ENCODE peak calls at places on chromosomes 16 and 17, in eight cellular contexts. One of them, this sample, is unnamed.

GRCh38 chr16:11706180-11706742 is 36.4 kb downstream of the TXNDC11 start:
- DNase-seq in OCI-LY7: peak; percentile 45
- DNase-seq in cardiac fibroblast: no peak
- DNase-seq in fibroblast of lung: peak; percentile 27
- DNase-seq in AG10803: no peak
- DNase-seq in epithelial cell of proximal tubule: no peak
- DNase-seq in Peyer's patch: no peak
- DNase-seq in heart left ventricle: peak; percentile 17
- DNase-seq in this sample: peak; percentile 49

GRCh38 chr16:35747658-35748455 is 2288.4 kb downstream of the TP53TG3F start:
- DNase-seq in epithelial cell of proximal tubule: no peak
- DNase-seq in Peyer's patch: no peak
- DNase-seq in OCI-LY7: no peak
- DNase-seq in AG10803: no peak
- DNase-seq in fibroblast of lung: no peak
- DNase-seq in heart left ventricle: no peak
- DNase-seq in cardiac fibroblast: no peak
- DNase-seq in this sample: no peak

GRCh38 chr17:19440421-19440820 is 29.4 kb downstream of the RNF112 start:
- DNase-seq in heart left ventricle: no peak
- DNase-seq in OCI-LY7: peak; percentile 46
- DNase-seq in Peyer's patch: no peak
- DNase-seq in cardiac fibroblast: no peak
- DNase-seq in AG10803: no peak
- DNase-seq in fibroblast of lung: no peak
- DNase-seq in epithelial cell of proximal tubule: no peak
- DNase-seq in this sample: no peak

GRCh38 chr16:85441189-85441889 is 171.8 kb upstream of the GSE1 start:
- DNase-seq in Peyer's patch: no peak
- DNase-seq in AG10803: no peak
- DNase-seq in heart left ventricle: no peak
- DNase-seq in OCI-LY7: peak; percentile 61
- DNase-seq in fibroblast of lung: no peak
- DNase-seq in epithelial cell of proximal tubule: no peak
- DNase-seq in cardiac fibroblast: no peak
- DNase-seq in this sample: no peak

GRCh38 chr16:78195868-78196267 is 96.4 kb downstream of the WWOX start:
- DNase-seq in fibroblast of lung: no peak
- DNase-seq in cardiac fibroblast: no peak
- DNase-seq in AG10803: no peak
- DNase-seq in Peyer's patch: no peak
- DNase-seq in OCI-LY7: peak; percentile 10
- DNase-seq in heart left ventricle: no peak
- DNase-seq in epithelial cell of proximal tubule: no peak
- DNase-seq in this sample: no peak

GRCh38 chr16:19118938-19119431 is 5.2 kb downstream of the ITPRIPL2 start:
- DNase-seq in Peyer's patch: no peak
- DNase-seq in epithelial cell of proximal tubule: peak; percentile 65
- DNase-seq in AG10803: peak; percentile 89
- DNase-seq in OCI-LY7: no peak
- DNase-seq in heart left ventricle: peak; percentile 67
- DNase-seq in fibroblast of lung: peak; percentile 93
- DNase-seq in cardiac fibroblast: peak; percentile 96
- DNase-seq in this sample: peak; percentile 97

GRCh38 chr17:58344047-58344790 is 7.8 kb downstream of the SUPT4H1 start:
- DNase-seq in fibroblast of lung: no peak
- DNase-seq in OCI-LY7: peak; percentile 95
- DNase-seq in heart left ventricle: no peak
- DNase-seq in cardiac fibroblast: no peak
- DNase-seq in epithelial cell of proximal tubule: no peak
- DNase-seq in Peyer's patch: peak; percentile 47
- DNase-seq in AG10803: no peak
- DNase-seq in this sample: peak; percentile 48

GRCh38 chr16:25633549-25633948 is 58.2 kb upstream of the HS3ST4 start:
- DNase-seq in epithelial cell of proximal tubule: peak; percentile 43
- DNase-seq in AG10803: no peak
- DNase-seq in OCI-LY7: no peak
- DNase-seq in cardiac fibroblast: peak; percentile 0
- DNase-seq in Peyer's patch: no peak
- DNase-seq in heart left ventricle: no peak
- DNase-seq in fibroblast of lung: no peak
- DNase-seq in this sample: no peak

DNA sequence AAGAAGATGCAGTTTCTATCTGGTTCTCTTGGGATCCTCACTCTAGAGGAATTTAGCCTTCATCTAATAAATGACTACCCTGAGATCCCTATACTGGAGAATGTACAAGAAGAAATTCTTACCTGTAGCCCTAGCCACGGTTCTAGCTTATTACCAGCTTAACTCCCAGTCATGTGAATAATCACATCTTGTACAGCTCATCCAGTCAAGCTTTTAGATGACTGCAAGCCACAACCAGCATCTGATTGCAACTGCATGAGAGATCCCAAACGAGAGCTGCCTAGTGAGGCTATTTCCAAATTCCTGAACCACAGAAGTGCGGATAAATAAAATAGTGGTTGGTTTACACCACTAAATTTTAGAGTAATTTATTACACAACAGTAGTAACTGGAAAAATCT is 196.0 kb upstream of the CPHXL start:
- DNase-seq in AG10803: no peak
- DNase-seq in heart left ventricle: no peak
- DNase-seq in cardiac fibroblast: no peak
- DNase-seq in fibroblast of lung: no peak
- DNase-seq in epithelial cell of proximal tubule: no peak
- DNase-seq in Peyer's patch: no peak
- DNase-seq in OCI-LY7: no peak
- DNase-seq in this sample: no peak
- H3K4me3 ChIP-seq in AG10803: no peak overlapping the region
- H3K4me3 ChIP-seq in heart left ventricle: no peak overlapping the region
- H3K4me3 ChIP-seq in cardiac fibroblast: no peak overlapping the region
- H3K4me3 ChIP-seq in fibroblast of lung: no peak overlapping the region
- H3K4me3 ChIP-seq in epithelial cell of proximal tubule: no peak overlapping the region
- H3K4me3 ChIP-seq in Peyer's patch: no peak overlapping the region
- H3K4me3 ChIP-seq in OCI-LY7: no peak overlapping the region
- H3K4me3 ChIP-seq in this sample: no peak overlapping the region

DNA sequence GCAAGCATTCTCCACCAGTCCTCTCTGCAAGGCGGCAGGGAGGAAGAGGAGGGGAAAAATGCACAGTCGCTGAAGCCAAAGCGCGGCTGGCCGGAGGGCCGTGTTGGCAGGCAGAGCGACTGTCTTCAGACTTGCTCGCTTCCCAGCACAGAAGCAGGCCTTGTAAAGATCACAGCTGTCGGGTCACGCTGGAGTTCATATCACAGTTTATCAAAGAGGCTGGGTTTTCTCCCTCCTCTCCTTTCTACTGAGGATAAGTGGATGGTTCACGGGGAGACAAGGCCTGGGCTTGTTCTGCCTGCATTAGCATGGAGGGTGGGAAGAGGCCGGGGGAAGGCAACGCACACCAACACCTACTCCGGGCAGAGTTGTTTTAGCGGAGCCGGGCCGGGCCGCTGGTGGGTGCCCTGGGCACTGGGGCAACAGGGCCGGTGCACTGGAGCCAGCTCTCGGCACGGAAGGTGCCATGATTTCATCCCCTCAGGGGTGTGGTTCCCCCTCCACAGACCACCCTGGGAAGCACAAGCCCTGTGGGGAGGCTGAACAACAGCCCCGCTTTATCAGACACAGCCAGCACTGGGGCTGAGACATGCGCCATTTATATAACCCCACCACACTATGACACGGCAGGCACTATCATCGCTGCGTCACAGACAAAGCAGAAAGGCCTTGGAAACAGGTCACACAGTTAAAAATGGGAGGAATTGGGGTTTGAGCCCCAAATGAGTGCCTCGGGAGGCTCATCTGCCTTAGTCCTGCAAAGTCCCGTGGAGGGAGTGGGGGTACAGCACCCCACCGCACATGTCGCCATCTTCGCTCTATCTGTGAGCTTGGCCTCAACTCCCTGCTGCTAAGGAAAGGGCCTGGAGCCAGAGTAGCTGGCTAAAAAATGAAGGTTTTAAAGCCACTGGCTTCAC is 40.3 kb upstream of the MTSS2 start:
- DNase-seq in fibroblast of lung: peak; percentile 79
- DNase-seq in cardiac fibroblast: no peak
- DNase-seq in AG10803: no peak
- DNase-seq in heart left ventricle: peak; percentile 69
- DNase-seq in epithelial cell of proximal tubule: no peak
- DNase-seq in OCI-LY7: no peak
- DNase-seq in Peyer's patch: no peak
- DNase-seq in this sample: no peak
- TF ChIP-seq CTCF in fibroblast of lung: no peak
- TF ChIP-seq CTCF in cardiac fibroblast: no peak
- TF ChIP-seq CTCF in AG10803: no peak
- TF ChIP-seq CTCF in heart left ventricle: no peak
- TF ChIP-seq CTCF in epithelial cell of proximal tubule: no peak
- TF ChIP-seq CTCF in OCI-LY7: no peak
- TF ChIP-seq CTCF in Peyer's patch: no peak
- TF ChIP-seq CTCF in this sample: no peak

GRCh38 chr16:89765292-89765810 is 44.0 kb downstream of the ZNF276 start:
- DNase-seq in cardiac fibroblast: no peak
- DNase-seq in heart left ventricle: no peak
- DNase-seq in OCI-LY7: no peak
- DNase-seq in AG10803: no peak
- DNase-seq in fibroblast of lung: no peak
- DNase-seq in epithelial cell of proximal tubule: no peak
- DNase-seq in Peyer's patch: peak; percentile 57
- DNase-seq in this sample: no peak
- H3K4me3 ChIP-seq in cardiac fibroblast: no peak overlapping the region
- H3K4me3 ChIP-seq in heart left ventricle: no peak overlapping the region
- H3K4me3 ChIP-seq in OCI-LY7: peak overlapping the region; percentile 22
- H3K4me3 ChIP-seq in AG10803: no peak overlapping the region
- H3K4me3 ChIP-seq in fibroblast of lung: no peak overlapping the region
- H3K4me3 ChIP-seq in epithelial cell of proximal tubule: no peak overlapping the region
- H3K4me3 ChIP-seq in Peyer's patch: peak overlapping the region; percentile 41
- H3K4me3 ChIP-seq in this sample: no peak overlapping the region

DNA sequence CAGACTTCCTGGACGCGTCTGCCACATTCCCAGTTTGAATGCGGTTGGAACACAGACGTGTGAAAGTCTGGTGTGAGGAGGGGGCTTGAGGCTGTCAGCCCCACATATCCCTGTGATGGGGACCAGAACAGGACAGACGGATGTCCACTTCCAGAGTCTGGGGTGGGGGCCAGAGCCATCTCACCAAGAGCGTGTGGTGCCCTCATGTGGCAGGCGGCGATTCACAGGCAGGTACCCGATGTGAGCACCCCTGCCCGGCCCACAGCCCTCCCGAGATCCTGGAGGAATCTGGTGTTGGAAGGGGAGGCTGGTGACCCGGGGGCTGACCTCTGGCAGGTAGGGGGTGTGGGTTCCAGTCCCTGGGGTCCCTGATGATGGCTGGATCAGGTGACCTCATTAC is 51.5 kb downstream of the ENGASE start:
- DNase-seq in Peyer's patch: peak; percentile 62
- DNase-seq in fibroblast of lung: no peak
- DNase-seq in epithelial cell of proximal tubule: no peak
- DNase-seq in heart left ventricle: no peak
- DNase-seq in cardiac fibroblast: no peak
- DNase-seq in AG10803: no peak
- DNase-seq in OCI-LY7: peak; percentile 11
- DNase-seq in this sample: peak; percentile 5
- TF ChIP-seq CTCF in Peyer's patch: no peak
- TF ChIP-seq CTCF in fibroblast of lung: no peak
- TF ChIP-seq CTCF in epithelial cell of proximal tubule: no peak
- TF ChIP-seq CTCF in heart left ventricle: no peak
- TF ChIP-seq CTCF in cardiac fibroblast: peak; percentile 11
- TF ChIP-seq CTCF in AG10803: peak; percentile 10
- TF ChIP-seq CTCF in OCI-LY7: peak; percentile 48
- TF ChIP-seq CTCF in this sample: peak; percentile 31

DNA sequence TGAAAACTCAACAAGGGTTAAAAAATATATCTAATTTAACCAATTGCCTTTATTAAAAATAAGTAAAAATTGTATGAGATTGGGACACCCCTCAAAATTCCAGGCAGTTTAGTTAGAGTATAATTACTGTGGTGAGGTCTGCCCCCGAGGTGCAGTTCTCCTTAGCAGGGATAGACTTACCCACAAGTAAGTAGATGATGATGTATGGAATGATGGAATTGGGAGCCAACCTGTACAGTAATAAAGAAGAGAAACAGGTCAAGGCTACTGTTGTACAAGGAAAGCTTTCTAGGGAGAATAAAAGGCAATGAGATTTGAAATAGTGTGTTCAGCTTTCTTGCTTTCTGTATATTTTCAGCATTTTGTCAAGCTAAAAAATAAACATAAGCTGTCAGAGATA is 1.8 kb downstream of the LDAF1 start:
- DNase-seq in cardiac fibroblast: no peak
- DNase-seq in OCI-LY7: no peak
- DNase-seq in fibroblast of lung: no peak
- DNase-seq in heart left ventricle: no peak
- DNase-seq in AG10803: no peak
- DNase-seq in epithelial cell of proximal tubule: no peak
- DNase-seq in Peyer's patch: no peak
- DNase-seq in this sample: no peak
- H3K4me3 ChIP-seq in cardiac fibroblast: no peak overlapping the region
- H3K4me3 ChIP-seq in OCI-LY7: peak overlapping the region; percentile 80
- H3K4me3 ChIP-seq in fibroblast of lung: no peak overlapping the region
- H3K4me3 ChIP-seq in heart left ventricle: no peak overlapping the region
- H3K4me3 ChIP-seq in AG10803: no peak overlapping the region
- H3K4me3 ChIP-seq in epithelial cell of proximal tubule: no peak overlapping the region
- H3K4me3 ChIP-seq in Peyer's patch: no peak overlapping the region
- H3K4me3 ChIP-seq in this sample: no peak overlapping the region

GRCh38 chr16:66109677-66110076 is 256.8 kb upstream of the CDH5 start:
- DNase-seq in AG10803: no peak
- DNase-seq in heart left ventricle: no peak
- DNase-seq in cardiac fibroblast: no peak
- DNase-seq in OCI-LY7: no peak
- DNase-seq in Peyer's patch: no peak
- DNase-seq in epithelial cell of proximal tubule: no peak
- DNase-seq in fibroblast of lung: no peak
- DNase-seq in this sample: no peak

GRCh38 chr16:66103245-66103644 is 263.2 kb upstream of the CDH5 start:
- DNase-seq in cardiac fibroblast: peak; percentile 13
- DNase-seq in fibroblast of lung: peak; percentile 14
- DNase-seq in Peyer's patch: no peak
- DNase-seq in epithelial cell of proximal tubule: no peak
- DNase-seq in heart left ventricle: no peak
- DNase-seq in AG10803: peak; percentile 52
- DNase-seq in OCI-LY7: no peak
- DNase-seq in this sample: peak; percentile 42

GRCh38 chr16:66107661-66108060 is 258.8 kb upstream of the CDH5 start:
- DNase-seq in AG10803: peak; percentile 90
- DNase-seq in heart left ventricle: no peak
- DNase-seq in cardiac fibroblast: peak; percentile 75
- DNase-seq in epithelial cell of proximal tubule: no peak
- DNase-seq in fibroblast of lung: peak; percentile 54
- DNase-seq in OCI-LY7: no peak
- DNase-seq in Peyer's patch: no peak
- DNase-seq in this sample: peak; percentile 76
- TF ChIP-seq CTCF in AG10803: no peak
- TF ChIP-seq CTCF in heart left ventricle: no peak
- TF ChIP-seq CTCF in cardiac fibroblast: no peak
- TF ChIP-seq CTCF in epithelial cell of proximal tubule: no peak
- TF ChIP-seq CTCF in fibroblast of lung: no peak
- TF ChIP-seq CTCF in OCI-LY7: no peak
- TF ChIP-seq CTCF in Peyer's patch: no peak
- TF ChIP-seq CTCF in this sample: no peak

GRCh38 chr17:4584835-4585187 is 482 bp downstream of the SMTNL2 start:
- DNase-seq in fibroblast of lung: no peak
- DNase-seq in cardiac fibroblast: no peak
- DNase-seq in Peyer's patch: no peak
- DNase-seq in OCI-LY7: no peak
- DNase-seq in AG10803: no peak
- DNase-seq in epithelial cell of proximal tubule: no peak
- DNase-seq in heart left ventricle: no peak
- DNase-seq in this sample: no peak
- H3K4me3 ChIP-seq in fibroblast of lung: no peak overlapping the region
- H3K4me3 ChIP-seq in cardiac fibroblast: no peak overlapping the region
- H3K4me3 ChIP-seq in Peyer's patch: peak overlapping the region; percentile 53
- H3K4me3 ChIP-seq in OCI-LY7: no peak overlapping the region
- H3K4me3 ChIP-seq in AG10803: no peak overlapping the region
- H3K4me3 ChIP-seq in epithelial cell of proximal tubule: peak overlapping the region; percentile 57
- H3K4me3 ChIP-seq in heart left ventricle: peak overlapping the region; percentile 53
- H3K4me3 ChIP-seq in this sample: no peak overlapping the region